ENCODE peak calls at places on chromosomes 5 and 9, in eight cellular contexts. One of them, this sample, is unnamed.

GRCh38 chr5:96440185-96440538 is 7.1 kb upstream of the PCSK1 start:
- DNase-seq in ACHN: no peak
- DNase-seq in activated CD8-positive, alpha-beta memory T cell treated with anti-CD3 and anti-CD28 coated beads, Interleukin-2, amount 50 U/mL, for 48 hours: no peak
- DNase-seq in LoVo: no peak
- DNase-seq in NCI-H1694: no peak
- DNase-seq in DMS79 treated with DMSO at 0.1 percent for 48 hours: no peak
- DNase-seq in M059J: no peak
- DNase-seq in NCI-H1105 treated with DMSO at 0.1 percent for 48 hours: no peak
- DNase-seq in this sample: no peak

GRCh38 chr9:92970467-92970923 is 23.2 kb downstream of the FGD3 start:
- DNase-seq in NCI-H1105 treated with DMSO at 0.1 percent for 48 hours: no peak
- DNase-seq in ACHN: peak
- DNase-seq in LoVo: peak
- DNase-seq in M059J: peak
- DNase-seq in NCI-H1694: no peak
- DNase-seq in DMS79 treated with DMSO at 0.1 percent for 48 hours: no peak
- DNase-seq in activated CD8-positive, alpha-beta memory T cell treated with anti-CD3 and anti-CD28 coated beads, Interleukin-2, amount 50 U/mL, for 48 hours: peak
- DNase-seq in this sample: no peak

GRCh38 chr5:60700347-60700815 is 415 bp upstream of the DEPDC1B start:
- DNase-seq in M059J: peak
- DNase-seq in NCI-H1105 treated with DMSO at 0.1 percent for 48 hours: no peak
- DNase-seq in activated CD8-positive, alpha-beta memory T cell treated with anti-CD3 and anti-CD28 coated beads, Interleukin-2, amount 50 U/mL, for 48 hours: no peak
- DNase-seq in NCI-H1694: no peak
- DNase-seq in ACHN: peak
- DNase-seq in DMS79 treated with DMSO at 0.1 percent for 48 hours: peak
- DNase-seq in LoVo: peak
- DNase-seq in this sample: no peak

GRCh38 chr9:110141118-110141797 is 66.7 kb downstream of the C9orf152 start:
- DNase-seq in M059J: peak
- DNase-seq in NCI-H1694: no peak
- DNase-seq in NCI-H1105 treated with DMSO at 0.1 percent for 48 hours: no peak
- DNase-seq in LoVo: no peak
- DNase-seq in activated CD8-positive, alpha-beta memory T cell treated with anti-CD3 and anti-CD28 coated beads, Interleukin-2, amount 50 U/mL, for 48 hours: no peak
- DNase-seq in ACHN: peak
- DNase-seq in DMS79 treated with DMSO at 0.1 percent for 48 hours: no peak
- DNase-seq in this sample: no peak

GRCh38 chr5:180811012-180811622 is 8.5 kb upstream of the MGAT1 start:
- DNase-seq in NCI-H1694: no peak
- DNase-seq in DMS79 treated with DMSO at 0.1 percent for 48 hours: no peak
- DNase-seq in activated CD8-positive, alpha-beta memory T cell treated with anti-CD3 and anti-CD28 coated beads, Interleukin-2, amount 50 U/mL, for 48 hours: peak
- DNase-seq in ACHN: no peak
- DNase-seq in M059J: no peak
- DNase-seq in NCI-H1105 treated with DMSO at 0.1 percent for 48 hours: no peak
- DNase-seq in LoVo: no peak
- DNase-seq in this sample: no peak

GRCh38 chr5:90549729-90550275 is 8.8 kb upstream of the ADGRV1 start:
- DNase-seq in M059J: no peak
- DNase-seq in NCI-H1694: no peak
- DNase-seq in NCI-H1105 treated with DMSO at 0.1 percent for 48 hours: no peak
- DNase-seq in activated CD8-positive, alpha-beta memory T cell treated with anti-CD3 and anti-CD28 coated beads, Interleukin-2, amount 50 U/mL, for 48 hours: no peak
- DNase-seq in DMS79 treated with DMSO at 0.1 percent for 48 hours: no peak
- DNase-seq in ACHN: no peak
- DNase-seq in LoVo: no peak
- DNase-seq in this sample: no peak

GRCh38 chr5:178564386-178564785 is 25.8 kb downstream of the COL23A1 start:
- DNase-seq in activated CD8-positive, alpha-beta memory T cell treated with anti-CD3 and anti-CD28 coated beads, Interleukin-2, amount 50 U/mL, for 48 hours: no peak
- DNase-seq in DMS79 treated with DMSO at 0.1 percent for 48 hours: no peak
- DNase-seq in NCI-H1694: no peak
- DNase-seq in NCI-H1105 treated with DMSO at 0.1 percent for 48 hours: no peak
- DNase-seq in ACHN: no peak
- DNase-seq in M059J: no peak
- DNase-seq in LoVo: no peak
- DNase-seq in this sample: no peak

GRCh38 chr9:6902423-6902822 is 144.7 kb downstream of the KDM4C start:
- DNase-seq in DMS79 treated with DMSO at 0.1 percent for 48 hours: no peak
- DNase-seq in NCI-H1105 treated with DMSO at 0.1 percent for 48 hours: no peak
- DNase-seq in M059J: peak
- DNase-seq in ACHN: peak
- DNase-seq in activated CD8-positive, alpha-beta memory T cell treated with anti-CD3 and anti-CD28 coated beads, Interleukin-2, amount 50 U/mL, for 48 hours: no peak
- DNase-seq in NCI-H1694: no peak
- DNase-seq in LoVo: no peak
- DNase-seq in this sample: no peak

GRCh38 chr9:120713257-120714087 is 798 bp downstream of the MEGF9 start:
- DNase-seq in M059J: peak
- DNase-seq in NCI-H1694: no peak
- DNase-seq in ACHN: no peak
- DNase-seq in activated CD8-positive, alpha-beta memory T cell treated with anti-CD3 and anti-CD28 coated beads, Interleukin-2, amount 50 U/mL, for 48 hours: peak
- DNase-seq in LoVo: no peak
- DNase-seq in DMS79 treated with DMSO at 0.1 percent for 48 hours: no peak
- DNase-seq in NCI-H1105 treated with DMSO at 0.1 percent for 48 hours: no peak
- DNase-seq in this sample: no peak

GRCh38 chr5:138947780-138948179 is 72.6 kb upstream of the LRRTM2 start:
- DNase-seq in LoVo: no peak
- DNase-seq in NCI-H1694: no peak
- DNase-seq in M059J: no peak
- DNase-seq in activated CD8-positive, alpha-beta memory T cell treated with anti-CD3 and anti-CD28 coated beads, Interleukin-2, amount 50 U/mL, for 48 hours: no peak
- DNase-seq in DMS79 treated with DMSO at 0.1 percent for 48 hours: no peak
- DNase-seq in ACHN: no peak
- DNase-seq in NCI-H1105 treated with DMSO at 0.1 percent for 48 hours: no peak
- DNase-seq in this sample: no peak

GRCh38 chr9:72788966-72789365 is 163.9 kb downstream of the ALDH1A1 start:
- DNase-seq in NCI-H1105 treated with DMSO at 0.1 percent for 48 hours: no peak
- DNase-seq in DMS79 treated with DMSO at 0.1 percent for 48 hours: no peak
- DNase-seq in M059J: peak
- DNase-seq in NCI-H1694: no peak
- DNase-seq in LoVo: no peak
- DNase-seq in ACHN: no peak
- DNase-seq in activated CD8-positive, alpha-beta memory T cell treated with anti-CD3 and anti-CD28 coated beads, Interleukin-2, amount 50 U/mL, for 48 hours: no peak
- DNase-seq in this sample: no peak

GRCh38 chr5:36662291-36662851 is 56.0 kb downstream of the SLC1A3 start:
- DNase-seq in DMS79 treated with DMSO at 0.1 percent for 48 hours: no peak
- DNase-seq in ACHN: no peak
- DNase-seq in NCI-H1694: no peak
- DNase-seq in NCI-H1105 treated with DMSO at 0.1 percent for 48 hours: no peak
- DNase-seq in M059J: no peak
- DNase-seq in LoVo: no peak
- DNase-seq in activated CD8-positive, alpha-beta memory T cell treated with anti-CD3 and anti-CD28 coated beads, Interleukin-2, amount 50 U/mL, for 48 hours: no peak
- DNase-seq in this sample: no peak

GRCh38 chr5:80745490-80745889 is 90.7 kb upstream of the DHFR start:
- DNase-seq in activated CD8-positive, alpha-beta memory T cell treated with anti-CD3 and anti-CD28 coated beads, Interleukin-2, amount 50 U/mL, for 48 hours: no peak
- DNase-seq in LoVo: no peak
- DNase-seq in DMS79 treated with DMSO at 0.1 percent for 48 hours: no peak
- DNase-seq in M059J: peak
- DNase-seq in NCI-H1694: no peak
- DNase-seq in ACHN: peak
- DNase-seq in NCI-H1105 treated with DMSO at 0.1 percent for 48 hours: no peak
- DNase-seq in this sample: no peak

GRCh38 chr5:154095819-154096380 is 57.1 kb downstream of the MFAP3 start:
- DNase-seq in M059J: no peak
- DNase-seq in NCI-H1694: no peak
- DNase-seq in NCI-H1105 treated with DMSO at 0.1 percent for 48 hours: peak
- DNase-seq in ACHN: no peak
- DNase-seq in activated CD8-positive, alpha-beta memory T cell treated with anti-CD3 and anti-CD28 coated beads, Interleukin-2, amount 50 U/mL, for 48 hours: no peak
- DNase-seq in DMS79 treated with DMSO at 0.1 percent for 48 hours: peak
- DNase-seq in LoVo: no peak
- DNase-seq in this sample: no peak

GRCh38 chr5:134135091-134135655 is 20.7 kb downstream of the TCF7 start:
- DNase-seq in DMS79 treated with DMSO at 0.1 percent for 48 hours: no peak
- DNase-seq in ACHN: no peak
- DNase-seq in NCI-H1694: no peak
- DNase-seq in activated CD8-positive, alpha-beta memory T cell treated with anti-CD3 and anti-CD28 coated beads, Interleukin-2, amount 50 U/mL, for 48 hours: peak
- DNase-seq in LoVo: no peak
- DNase-seq in M059J: no peak
- DNase-seq in NCI-H1105 treated with DMSO at 0.1 percent for 48 hours: no peak
- DNase-seq in this sample: no peak

GRCh38 chr5:140202078-140202477 is 27.1 kb downstream of the CYSTM1 start:
- DNase-seq in ACHN: peak
- DNase-seq in DMS79 treated with DMSO at 0.1 percent for 48 hours: no peak
- DNase-seq in NCI-H1694: no peak
- DNase-seq in NCI-H1105 treated with DMSO at 0.1 percent for 48 hours: no peak
- DNase-seq in M059J: peak
- DNase-seq in activated CD8-positive, alpha-beta memory T cell treated with anti-CD3 and anti-CD28 coated beads, Interleukin-2, amount 50 U/mL, for 48 hours: no peak
- DNase-seq in LoVo: no peak
- DNase-seq in this sample: no peak

GRCh38 chr5:61020415-61020814 is 75.4 kb downstream of the NDUFAF2 start:
- DNase-seq in NCI-H1694: no peak
- DNase-seq in activated CD8-positive, alpha-beta memory T cell treated with anti-CD3 and anti-CD28 coated beads, Interleukin-2, amount 50 U/mL, for 48 hours: no peak
- DNase-seq in LoVo: no peak
- DNase-seq in ACHN: no peak
- DNase-seq in DMS79 treated with DMSO at 0.1 percent for 48 hours: no peak
- DNase-seq in NCI-H1105 treated with DMSO at 0.1 percent for 48 hours: no peak
- DNase-seq in M059J: peak
- DNase-seq in this sample: peak

GRCh38 chr5:39001683-39002082 is 72.5 kb downstream of the RICTOR start:
- DNase-seq in ACHN: no peak
- DNase-seq in M059J: no peak
- DNase-seq in NCI-H1694: no peak
- DNase-seq in LoVo: no peak
- DNase-seq in activated CD8-positive, alpha-beta memory T cell treated with anti-CD3 and anti-CD28 coated beads, Interleukin-2, amount 50 U/mL, for 48 hours: no peak
- DNase-seq in NCI-H1105 treated with DMSO at 0.1 percent for 48 hours: no peak
- DNase-seq in DMS79 treated with DMSO at 0.1 percent for 48 hours: no peak
- DNase-seq in this sample: no peak

GRCh38 chr5:176373100-176373818 is 8.0 kb downstream of the ARL10 start:
- DNase-seq in ACHN: no peak
- DNase-seq in DMS79 treated with DMSO at 0.1 percent for 48 hours: no peak
- DNase-seq in NCI-H1105 treated with DMSO at 0.1 percent for 48 hours: no peak
- DNase-seq in NCI-H1694: no peak
- DNase-seq in M059J: no peak
- DNase-seq in activated CD8-positive, alpha-beta memory T cell treated with anti-CD3 and anti-CD28 coated beads, Interleukin-2, amount 50 U/mL, for 48 hours: no peak
- DNase-seq in LoVo: no peak
- DNase-seq in this sample: no peak

GRCh38 chr9:38282756-38283155 is 109.7 kb upstream of the ALDH1B1 start:
- DNase-seq in DMS79 treated with DMSO at 0.1 percent for 48 hours: no peak
- DNase-seq in NCI-H1105 treated with DMSO at 0.1 percent for 48 hours: no peak
- DNase-seq in LoVo: no peak
- DNase-seq in M059J: no peak
- DNase-seq in activated CD8-positive, alpha-beta memory T cell treated with anti-CD3 and anti-CD28 coated beads, Interleukin-2, amount 50 U/mL, for 48 hours: no peak
- DNase-seq in NCI-H1694: no peak
- DNase-seq in ACHN: no peak
- DNase-seq in this sample: no peak

GRCh38 chr9:84271004-84271886 is 69.3 kb downstream of the SLC28A3 start:
- DNase-seq in DMS79 treated with DMSO at 0.1 percent for 48 hours: peak
- DNase-seq in activated CD8-positive, alpha-beta memory T cell treated with anti-CD3 and anti-CD28 coated beads, Interleukin-2, amount 50 U/mL, for 48 hours: peak
- DNase-seq in ACHN: no peak
- DNase-seq in M059J: peak
- DNase-seq in NCI-H1694: no peak
- DNase-seq in LoVo: no peak
- DNase-seq in NCI-H1105 treated with DMSO at 0.1 percent for 48 hours: no peak
- DNase-seq in this sample: no peak